ENCODE peak calls at places on chromosomes 6 and 20, in seven cellular contexts. M is mesendoderm, N is IMR-90, A is H9, L is H1, Q is mesenchymal stem cell, V is trophoblast cell. K is an unnamed sample. For H3K4me1, the result is how much of the 10 kb centered on the place peaks cover.

GRCh38 chr6:29466241-29466640 is 9.3 kb downstream of the OR2H1 start:
- DNase-seq in M (no peak), N (no peak), A (no peak), L (no peak), Q (no peak), V (no peak), K (no peak)

GRCh38 chr6:148518371-148519156 is 175.9 kb downstream of the SASH1 start:
- DNase-seq in M (no peak), N (no peak), A (no peak), L (no peak), Q (no peak), V (no peak), K (no peak)

GRCh38 chr6:84687487-84687886 is 76.9 kb downstream of the TBX18 start:
- DNase-seq in M (no peak), N (no peak), A (no peak), L (no peak), Q (no peak), V (no peak), K (peak)

GRCh38 chr6:15825332-15825930 is 162.6 kb upstream of the DTNBP1 start:
- DNase-seq in M (no peak), N (no peak), A (no peak), L (no peak), Q (no peak), V (no peak), K (no peak)

GRCh38 chr20:43691928-43692524 is 25.1 kb downstream of the MYBL2 start:
- DNase-seq in M (peak), N (peak), A (peak), L (peak), Q (peak), V (peak), K (peak)

GRCh38 chr6:31597006-31597405 is 4.2 kb upstream of the NCR3 start:
- DNase-seq in M (no peak), N (peak), A (no peak), L (no peak), Q (peak), V (no peak), K (no peak)

GRCh38 chr20:62064788-62065668 is 653 bp downstream of the TAF4 start:
- DNase-seq in M (no peak), N (no peak), A (no peak), L (no peak), Q (no peak), V (no peak), K (no peak)

GRCh38 chr6:11824986-11825385 is 46.4 kb upstream of the ADTRP start:
- DNase-seq in M (no peak), N (peak), A (no peak), L (no peak), Q (peak), V (no peak), K (no peak)

GRCh38 chr6:135286962-135287525 is 105.9 kb downstream of the MYB start:
- DNase-seq in M (no peak), N (no peak), A (no peak), L (no peak), Q (no peak), V (no peak), K (no peak)

GRCh38 chr20:62181808-62182207 is 1.0 kb upstream of the MTG2 start:
- DNase-seq in M (no peak), N (no peak), A (no peak), L (no peak), Q (no peak), V (no peak), K (no peak)

GRCh38 chr6:106749611-106750010 is 120.2 kb downstream of the QRSL1 start:
- DNase-seq in M (peak), N (peak), A (no peak), L (no peak), Q (peak), V (peak), K (no peak)

GRCh38 chr6:167795874-167796667 is 30.6 kb upstream of the AFDN start:
- DNase-seq in M (no peak), N (no peak), A (peak), L (no peak), Q (no peak), V (peak), K (no peak)

GRCh38 chr20:4490595-4491280 is 231.0 kb upstream of the PRND start:
- DNase-seq in M (no peak), N (peak), A (no peak), L (no peak), Q (no peak), V (no peak), K (no peak)

GRCh38 chr20:62286493-62287064 is 16.2 kb upstream of the ADRM1 start:
- DNase-seq in M (no peak), N (no peak), A (no peak), L (no peak), Q (no peak), V (no peak), K (no peak)

GRCh38 chr6:111482236-111482958 is 621 bp downstream of the REV3L start:
- DNase-seq in M (no peak), N (peak), A (no peak), L (no peak), Q (peak), V (peak), K (no peak)

GRCh38 chr6:129124334-129124733 is 241.4 kb downstream of the LAMA2 start:
- DNase-seq in M (no peak), N (no peak), A (no peak), L (no peak), Q (no peak), V (no peak), K (no peak)

GRCh38 chr6:19754686-19755085 is 82.5 kb upstream of the ID4 start:
- DNase-seq in M (no peak), N (no peak), A (no peak), L (no peak), Q (no peak), V (peak), K (no peak)

GRCh38 chr6:10350720-10351119 is 64.2 kb downstream of the TFAP2A start:
- DNase-seq in M (no peak), N (no peak), A (no peak), L (no peak), Q (no peak), V (no peak), K (no peak)

GRCh38 chr20:62255976-62256375 is 17.7 kb downstream of the OSBPL2 start:
- DNase-seq in M (no peak), N (no peak), A (no peak), L (no peak), Q (no peak), V (no peak), K (no peak)

GRCh38 chr6:35258858-35259193 is 709 bp upstream of the ZNF76 start:
- DNase-seq in M (no peak), N (peak), A (no peak), L (no peak), Q (peak), V (no peak), K (no peak)
- H3K4ac ChIP-seq in M (no peak), N (peak), A (no peak), L (no peak), Q (no peak), V (no peak), K (no peak)

DNA sequence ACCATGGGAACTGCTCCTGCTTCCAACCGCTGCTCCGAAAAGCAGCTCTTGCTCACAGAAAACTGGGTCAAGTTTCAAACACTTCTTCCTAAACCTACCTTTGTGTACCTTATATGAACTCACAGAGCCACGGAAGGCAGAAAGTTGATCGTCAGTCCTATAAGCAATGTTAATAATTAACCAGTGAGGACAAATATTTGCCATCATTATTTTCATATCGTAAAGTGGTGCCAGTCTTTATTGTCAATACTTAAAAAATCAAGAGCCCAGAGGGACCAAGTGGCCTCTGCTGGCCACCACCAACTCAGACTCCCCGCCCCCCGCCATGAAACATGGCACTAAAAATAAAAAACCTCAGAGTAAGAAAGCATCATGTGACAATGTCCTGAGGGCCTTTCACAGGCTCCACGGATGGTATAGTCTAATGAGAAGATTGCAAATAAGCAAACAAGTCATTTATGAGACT is 9.1 kb upstream of the PBOV1 start:
- DNase-seq in M (no peak), N (no peak), A (no peak), L (no peak), Q (no peak), V (no peak), K (no peak)
- H2BK120ac ChIP-seq in M (no peak), N (no peak), A (no peak), L (no peak), Q (no peak), V (no peak), K (no peak)

GRCh38 chr20:47350181-47350550 is 6.3 kb downstream of the ZMYND8 start:
- DNase-seq in M (no peak), N (no peak), A (no peak), L (no peak), Q (no peak), V (no peak), K (no peak)

GRCh38 chr20:47349365-47350180 is 6.9 kb downstream of the ZMYND8 start:
- DNase-seq in M (peak), N (peak), A (no peak), L (no peak), Q (no peak), V (no peak), K (no peak)

GRCh38 chr20:47348539-47349142 is 7.9 kb downstream of the ZMYND8 start:
- DNase-seq in M (peak), N (no peak), A (no peak), L (no peak), Q (peak), V (no peak), K (no peak)

GRCh38 chr20:47346172-47346571 is 10.3 kb downstream of the ZMYND8 start:
- DNase-seq in M (no peak), N (no peak), A (no peak), L (no peak), Q (no peak), V (no peak), K (no peak)

GRCh38 chr20:47347661-47348462 is 8.6 kb downstream of the ZMYND8 start:
- DNase-seq in M (no peak), N (no peak), A (no peak), L (no peak), Q (no peak), V (no peak), K (no peak)
- H3K4me1 ChIP-seq in M (under half), N (under half), A (under half), L (under half), Q (under half), V (under half), K (under half)

DNA sequence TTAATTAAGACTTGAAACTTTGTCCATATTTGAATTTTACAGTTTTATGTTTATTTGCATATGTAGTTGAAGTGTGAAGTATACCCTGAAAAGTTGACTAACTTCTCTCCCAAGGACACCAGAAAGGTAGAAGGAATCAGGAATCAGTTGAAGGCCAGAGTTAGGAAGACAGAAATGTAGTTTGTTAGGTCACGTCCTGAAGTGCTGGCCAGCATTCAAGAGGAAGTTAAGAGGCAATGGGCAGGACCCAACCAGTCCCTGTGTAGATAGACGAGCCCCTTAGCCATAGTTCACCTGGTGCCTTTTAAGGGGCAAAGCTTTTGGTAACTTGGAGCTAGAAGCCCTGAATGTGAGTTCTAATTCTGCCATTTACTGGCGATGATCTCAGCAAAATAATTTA is 250.4 kb upstream of the KCNQ5 start:
- DNase-seq in M (peak), N (no peak), A (no peak), L (no peak), Q (no peak), V (no peak), K (no peak)
- H3K4ac ChIP-seq in M (no peak), N (no peak), A (no peak), L (no peak), Q (no peak), V (no peak), K (no peak)

DNA sequence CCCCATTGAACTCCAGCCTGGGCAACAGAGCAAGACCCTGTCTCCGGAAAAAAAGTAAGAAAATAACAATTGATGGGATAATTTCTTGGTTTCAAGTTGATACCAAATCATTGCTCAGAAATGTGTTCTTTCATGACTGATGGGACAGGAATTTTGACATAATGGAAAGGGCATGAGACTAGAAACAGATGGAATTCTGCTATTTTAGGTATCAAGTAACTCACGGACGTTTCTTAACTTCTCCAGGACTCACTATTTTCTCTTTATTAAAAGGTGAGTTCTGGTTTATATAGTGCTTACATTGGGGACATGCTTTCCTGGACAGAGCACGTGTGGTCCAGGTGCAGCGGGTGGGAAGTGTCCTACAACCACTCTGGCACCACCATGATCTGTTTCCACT is 6.0 kb upstream of the DSP start:
- DNase-seq in M (no peak), N (peak), A (no peak), L (no peak), Q (no peak), V (peak), K (no peak)
- H2BK120ac ChIP-seq in M (no peak), N (peak), A (no peak), L (no peak), Q (no peak), V (no peak), K (no peak)

GRCh38 chr6:108578166-108578565 is 17.4 kb downstream of the FOXO3 start:
- DNase-seq in M (no peak), N (no peak), A (no peak), L (no peak), Q (no peak), V (no peak), K (no peak)
- H3K4me1 ChIP-seq in M (under half), N (under half), A (under half), L (under half), Q (under half), V (under half), K (under half)

K was measured in neuronal stem cell.